ENCODE peak calls at places on chromosome 4, in five cellular contexts. L is A549, Q is fibroblast of lung, C is aorta, G is pancreas. Y is an unnamed sample.

GRCh38 chr4:84218002-84218401 is 281.1 kb downstream of the NKX6-1 start:
- DNase-seq in C (no peak), Q (peak; percentile 35), G (no peak), L (no peak), Y (no peak)

GRCh38 chr4:73068496-73069337 is 799 bp downstream of the COX18 start:
- DNase-seq in G (no peak), L (peak; percentile 25), Q (peak; percentile 39), C (no peak), Y (no peak)

GRCh38 chr4:170875868-170876267 is 786.1 kb upstream of the AADAT start:
- DNase-seq in G (no peak), Q (no peak), C (no peak), L (peak; percentile 3), Y (no peak)

GRCh38 chr4:155119006-155119405 is 89.4 kb upstream of the NPY2R start:
- DNase-seq in Q (no peak), L (no peak), C (no peak), G (no peak), Y (no peak)

GRCh38 chr4:178086324-178086723 is 644.1 kb upstream of the AGA start:
- DNase-seq in L (peak; percentile 16), G (no peak), Q (no peak), C (no peak), Y (no peak)

GRCh38 chr4:168645933-168646768 is 149.3 kb downstream of the PALLD start:
- DNase-seq in L (no peak), C (no peak), Q (no peak), G (no peak), Y (no peak)

GRCh38 chr4:183384983-183385382 is 59.5 kb upstream of the CDKN2AIP start:
- DNase-seq in L (no peak), Q (no peak), C (no peak), G (no peak), Y (no peak)

GRCh38 chr4:70753630-70754029 is 31.9 kb downstream of the RUFY3 start:
- DNase-seq in Q (no peak), C (no peak), G (no peak), L (no peak), Y (no peak)

GRCh38 chr4:73259552-73260140 is 1.0 kb upstream of the ANKRD17 start:
- DNase-seq in Q (peak; percentile 48), L (no peak), C (no peak), G (no peak), Y (no peak)

DNA sequence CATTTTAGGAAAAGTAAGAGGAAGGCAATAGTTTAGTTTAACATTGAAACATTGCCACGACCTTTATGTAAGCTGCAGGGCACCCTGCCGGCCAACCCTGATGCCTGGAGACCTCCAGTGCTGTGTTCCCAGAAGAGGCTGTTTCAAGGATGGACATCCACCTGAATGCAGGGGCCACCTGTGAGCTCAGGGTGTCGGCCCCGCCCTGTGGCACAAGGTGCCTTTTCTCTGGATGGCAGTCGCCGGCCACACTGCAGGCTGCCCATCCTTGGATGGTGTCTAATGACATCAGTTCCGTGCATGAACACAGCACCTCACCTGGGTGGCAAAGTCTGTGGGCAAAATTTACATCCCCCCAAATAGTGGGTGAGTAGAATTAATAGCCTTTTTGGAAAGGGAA is 180.0 kb downstream of the AFAP1 start:
- DNase-seq in Q (no peak), G (no peak), L (no peak), C (no peak), Y (no peak)
- H3K27ac ChIP-seq in Q (no peak overlapping the region), G (no peak overlapping the region), L (no peak overlapping the region), C (no peak overlapping the region), Y (no peak overlapping the region)

DNA sequence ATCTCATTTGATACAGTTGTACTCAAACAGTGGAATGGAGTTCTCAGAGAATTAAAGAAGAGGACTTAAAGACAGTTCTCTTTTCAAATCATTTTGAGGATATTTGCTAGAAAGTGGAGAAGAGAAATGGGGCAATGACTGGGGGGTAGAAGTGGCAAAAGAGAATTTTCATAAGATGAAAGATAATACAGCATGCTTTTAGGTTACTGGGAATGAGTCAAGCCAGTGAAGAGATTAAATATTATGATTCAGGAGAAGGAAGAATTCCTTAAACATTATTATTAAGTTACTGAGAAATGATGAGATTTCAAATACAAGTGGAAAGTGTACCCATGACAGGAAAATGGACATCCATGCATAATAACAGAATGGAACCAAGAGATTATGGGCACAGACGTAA is 219.0 kb upstream of the DKK2 start:
- DNase-seq in Q (no peak), L (no peak), C (no peak), G (no peak), Y (no peak)
- H3K27ac ChIP-seq in Q (no peak overlapping the region), L (no peak overlapping the region), C (no peak overlapping the region), G (no peak overlapping the region), Y (no peak overlapping the region)

DNA sequence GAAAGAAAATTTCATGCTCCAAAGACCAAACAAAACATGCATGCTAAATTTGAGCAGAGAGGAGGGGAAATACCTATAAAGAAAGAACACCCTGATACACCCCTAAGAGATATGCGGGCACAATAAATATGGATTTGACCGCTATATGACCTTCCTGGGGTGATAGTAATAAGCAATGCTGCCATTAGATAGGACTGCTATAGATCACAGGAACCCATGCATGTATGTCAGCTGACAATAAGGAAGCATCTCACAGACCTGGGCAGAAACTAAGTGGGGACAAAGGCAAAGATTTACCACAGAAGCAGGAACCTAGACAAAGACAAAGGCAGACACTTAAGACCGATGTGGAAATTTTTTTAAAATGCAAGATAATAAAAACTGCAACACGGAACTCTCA is 21.3 kb downstream of the ZNF721 start:
- DNase-seq in Q (no peak), L (no peak), C (no peak), G (no peak), Y (no peak)
- H3K27ac ChIP-seq in Q (no peak overlapping the region), L (no peak overlapping the region), C (no peak overlapping the region), G (no peak overlapping the region), Y (no peak overlapping the region)

GRCh38 chr4:165009493-165010227 is 22.1 kb upstream of the TRIM60 start:
- DNase-seq in C (no peak), L (no peak), Q (no peak), G (no peak), Y (no peak)
- H3K27ac ChIP-seq in C (no peak overlapping the region), L (no peak overlapping the region), Q (no peak overlapping the region), G (no peak overlapping the region), Y (no peak overlapping the region)

GRCh38 chr4:137543650-137544049 is 11.4 kb upstream of the PCDH18 start:
- DNase-seq in G (no peak), Q (no peak), C (no peak), L (no peak), Y (no peak)

GRCh38 chr4:137541866-137542648 is 9.8 kb upstream of the PCDH18 start:
- DNase-seq in Q (peak; percentile 13), G (no peak), L (no peak), C (no peak), Y (no peak)

GRCh38 chr4:137541181-137541580 is 8.9 kb upstream of the PCDH18 start:
- DNase-seq in G (no peak), L (no peak), C (no peak), Q (peak; percentile 7), Y (no peak)

GRCh38 chr4:137543198-137543597 is 10.9 kb upstream of the PCDH18 start:
- DNase-seq in Q (no peak), G (no peak), C (no peak), L (no peak), Y (no peak)

GRCh38 chr4:137545461-137545861 is 13.2 kb upstream of the PCDH18 start:
- DNase-seq in L (peak; percentile 13), C (no peak), Q (peak; percentile 90), G (no peak), Y (no peak)
- H3K27ac ChIP-seq in L (no peak overlapping the region), C (no peak overlapping the region), Q (peak overlapping the region; percentile 8), G (no peak overlapping the region), Y (no peak overlapping the region)

Y was measured in prostate gland.